ENCODE peak calls at places on chromosomes 1 and 21, in nine cellular contexts. W is A549, Y is K562, C is HepG2, H is H1, L is stomach, M is ovary, G is suprapubic skin, Z is transverse colon. I is an unnamed sample.

GRCh38 chr1:221174598-221174997 is 295.4 kb downstream of the HLX start:
- DNase-seq in W (no peak), Y (no peak), C (no peak), H (peak), L (no peak), M (no peak), G (peak), Z (no peak), I (no peak)

GRCh38 chr1:220281159-220281574 is 8.9 kb upstream of the RAB3GAP2 start:
- DNase-seq in W (peak), Y (no peak), C (no peak), H (no peak), L (no peak), M (no peak), G (no peak), Z (no peak), I (no peak)

GRCh38 chr21:38925923-38926322 is 120.2 kb downstream of the ETS2 start:
- DNase-seq in W (no peak), Y (no peak), C (no peak), H (no peak), L (peak), M (peak), G (no peak), Z (peak), I (peak)

GRCh38 chr1:997728-998050 is 2.2 kb downstream of the HES4 start:
- DNase-seq in W (no peak), Y (no peak), C (no peak), H (no peak), L (no peak), M (no peak), G (no peak), Z (no peak), I (no peak)

GRCh38 chr1:35715568-35716002 is 3.1 kb downstream of the C1orf216 start:
- DNase-seq in W (peak), Y (peak), C (peak), H (no peak), L (peak), M (peak), G (peak), Z (peak), I (peak)

GRCh38 chr1:82449671-82450070 is 648.9 kb downstream of the ADGRL2 start:
- DNase-seq in W (no peak), Y (no peak), C (no peak), H (no peak), L (no peak), M (no peak), G (no peak), Z (no peak), I (no peak)

GRCh38 chr1:20190761-20191160 is 4.4 kb upstream of the PLA2G2C start:
- DNase-seq in W (no peak), Y (no peak), C (no peak), H (no peak), L (no peak), M (no peak), G (no peak), Z (no peak), I (no peak)

GRCh38 chr1:116150368-116150767 is 39.2 kb downstream of the MAB21L3 start:
- DNase-seq in W (no peak), Y (no peak), C (no peak), H (no peak), L (no peak), M (no peak), G (no peak), Z (no peak), I (no peak)

GRCh38 chr1:221556435-221556834 is 185.5 kb downstream of the DUSP10 start:
- DNase-seq in W (no peak), Y (no peak), C (no peak), H (no peak), L (no peak), M (no peak), G (no peak), Z (no peak), I (no peak)

GRCh38 chr1:154839691-154840090 is 30.4 kb downstream of the KCNN3 start:
- DNase-seq in W (no peak), Y (no peak), C (no peak), H (no peak), L (no peak), M (no peak), G (no peak), Z (no peak), I (no peak)

GRCh38 chr1:41364444-41365319 is 3.4 kb downstream of the FOXO6 start:
- DNase-seq in W (no peak), Y (no peak), C (no peak), H (no peak), L (no peak), M (no peak), G (no peak), Z (no peak), I (no peak)

GRCh38 chr1:224432141-224432540 is 2.5 kb downstream of the WDR26 start:
- DNase-seq in W (no peak), Y (no peak), C (no peak), H (no peak), L (no peak), M (no peak), G (no peak), Z (no peak), I (no peak)

GRCh38 chr1:5718716-5719632 is 273.3 kb downstream of the NPHP4 start:
- DNase-seq in W (no peak), Y (no peak), C (no peak), H (no peak), L (peak), M (no peak), G (no peak), Z (no peak), I (no peak)

GRCh38 chr1:231663211-231663792 is 36.7 kb downstream of the DISC1 start:
- DNase-seq in W (no peak), Y (no peak), C (peak), H (no peak), L (no peak), M (no peak), G (no peak), Z (no peak), I (no peak)

GRCh38 chr1:183306317-183307042 is 111.7 kb downstream of the NMNAT2 start:
- DNase-seq in W (peak), Y (peak), C (peak), H (no peak), L (no peak), M (no peak), G (no peak), Z (no peak), I (no peak)

GRCh38 chr1:146031476-146031875 is 9.9 kb upstream of the HJV start:
- DNase-seq in W (no peak), Y (no peak), C (no peak), H (no peak), L (no peak), M (no peak), G (no peak), Z (no peak), I (no peak)

GRCh38 chr1:198672124-198672523 is 33.3 kb downstream of the PTPRC start:
- DNase-seq in W (peak), Y (no peak), C (no peak), H (no peak), L (no peak), M (no peak), G (no peak), Z (no peak), I (no peak)

GRCh38 chr1:173280899-173281660 is 73.9 kb upstream of the TNFSF4 start:
- DNase-seq in W (no peak), Y (no peak), C (no peak), H (no peak), L (no peak), M (no peak), G (no peak), Z (no peak), I (no peak)

GRCh38 chr1:109668123-109668800 is 405 bp downstream of the GSTM2 start:
- DNase-seq in W (no peak), Y (peak), C (no peak), H (no peak), L (no peak), M (no peak), G (no peak), Z (no peak), I (no peak)

GRCh38 chr1:86365890-86366289 is 30.2 kb downstream of the ODF2L start:
- DNase-seq in W (no peak), Y (no peak), C (no peak), H (no peak), L (no peak), M (no peak), G (no peak), Z (no peak), I (no peak)

GRCh38 chr1:33635336-33636012 is 163.0 kb downstream of the ZSCAN20 start:
- DNase-seq in W (no peak), Y (no peak), C (no peak), H (no peak), L (no peak), M (no peak), G (no peak), Z (no peak), I (no peak)

GRCh38 chr1:26469558-26469957 is 2.7 kb upstream of the HMGN2 start:
- DNase-seq in W (no peak), Y (no peak), C (no peak), H (no peak), L (no peak), M (no peak), G (peak), Z (no peak), I (no peak)

DNA sequence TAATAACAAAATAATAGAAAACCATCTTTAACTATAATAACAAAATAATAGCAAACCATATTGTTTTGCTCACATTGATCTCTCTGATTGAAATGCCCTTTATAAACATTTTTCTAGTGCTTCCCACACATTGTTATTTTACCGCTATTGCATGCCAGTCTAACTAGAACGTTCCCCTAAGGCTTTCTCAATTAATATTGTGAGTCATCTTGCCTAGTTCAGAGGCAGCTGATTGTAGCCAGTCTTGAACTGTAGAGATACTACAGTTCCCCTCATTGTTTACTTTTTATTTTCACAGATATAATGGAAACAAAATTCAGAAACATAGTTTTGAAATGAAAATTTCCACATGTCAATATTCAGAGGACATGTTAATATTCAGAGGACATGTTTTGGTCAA is 192.3 kb upstream of the ADGRL4 start:
- DNase-seq in W (no peak), Y (no peak), C (no peak), H (no peak), L (no peak), M (no peak), G (no peak), Z (no peak), I (no peak)
- H3K4me3 ChIP-seq in W (no peak), Y (no peak), C (no peak), H (no peak), L (no peak), M (no peak), G (no peak), Z (no peak), I (no peak)

GRCh38 chr21:46392921-46393320 is 65.8 kb upstream of the DIP2A start:
- DNase-seq in W (no peak), Y (no peak), C (no peak), H (no peak), L (no peak), M (peak), G (no peak), Z (peak), I (peak)

GRCh38 chr21:46391773-46392172 is 66.9 kb upstream of the DIP2A start:
- DNase-seq in W (no peak), Y (no peak), C (no peak), H (no peak), L (no peak), M (peak), G (no peak), Z (no peak), I (no peak)

GRCh38 chr21:46388206-46388880 is 64.4 kb downstream of the PCNT start:
- DNase-seq in W (no peak), Y (no peak), C (no peak), H (no peak), L (no peak), M (no peak), G (no peak), Z (no peak), I (no peak)

GRCh38 chr21:46388896-46389295 is 64.9 kb downstream of the PCNT start:
- DNase-seq in W (no peak), Y (no peak), C (no peak), H (no peak), L (no peak), M (no peak), G (no peak), Z (no peak), I (no peak)

DNA sequence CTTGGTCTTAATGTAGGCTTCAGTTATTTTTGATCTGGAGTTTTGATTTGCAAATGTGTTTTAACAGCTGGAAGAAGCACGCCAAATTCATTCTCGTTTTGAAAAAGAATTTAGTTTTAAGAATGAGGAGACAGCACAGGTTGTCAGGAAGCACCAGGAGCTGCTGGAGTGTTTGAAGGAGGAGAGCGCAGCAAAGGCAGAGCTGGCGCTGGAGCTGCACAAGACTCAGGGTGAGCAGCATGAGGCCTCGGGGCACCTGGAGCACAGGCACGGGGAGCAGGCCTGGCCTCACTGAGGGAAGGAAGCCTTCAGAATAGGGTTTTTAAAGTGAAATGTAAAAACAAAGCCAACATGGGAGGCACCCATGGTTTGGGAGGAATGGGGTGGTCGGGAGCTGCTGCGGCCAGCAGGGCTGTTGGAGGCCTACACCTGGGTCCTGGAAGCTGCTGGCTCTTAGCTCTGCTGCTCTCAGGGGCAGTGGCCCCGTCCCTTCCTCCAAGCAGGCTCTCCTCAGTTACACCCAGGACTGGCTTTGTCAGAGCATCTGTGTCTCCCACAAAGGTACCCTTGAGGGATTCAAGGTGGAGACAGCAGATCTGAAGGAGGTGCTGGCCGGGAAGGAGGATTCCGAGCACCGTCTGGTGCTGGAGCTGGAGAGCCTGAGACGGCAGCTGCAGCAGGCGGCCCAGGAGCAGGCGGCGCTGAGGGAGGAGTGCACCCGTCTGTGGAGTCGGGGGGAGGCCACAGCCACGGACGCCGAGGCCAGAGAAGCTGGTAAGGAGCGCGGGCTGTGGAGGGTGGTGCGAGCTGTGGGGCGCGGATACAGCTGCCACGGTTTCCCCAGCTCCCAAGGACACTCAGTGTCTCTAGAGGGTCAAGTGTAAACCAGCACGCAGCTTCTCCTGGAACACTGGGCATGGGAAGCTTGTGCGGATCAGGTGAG is 66.9 kb downstream of the PCNT start:
- DNase-seq in W (no peak), Y (no peak), C (no peak), H (no peak), L (no peak), M (no peak), G (no peak), Z (no peak), I (no peak)
- TF ChIP-seq EP300 in W (no peak), Y (no peak), C (no peak), H (no peak), L (no peak), M (no peak), G (no peak), Z (no peak), I (no peak)

GRCh38 chr1:91603409-91603808 is 102.8 kb downstream of the CDC7 start:
- DNase-seq in W (no peak), Y (no peak), C (no peak), H (no peak), L (no peak), M (no peak), G (no peak), Z (no peak), I (no peak)
- H3K4me3 ChIP-seq in W (no peak), Y (no peak), C (no peak), H (no peak), L (no peak), M (no peak), G (no peak), Z (no peak), I (no peak)

GRCh38 chr1:10251325-10252103 is 41.1 kb downstream of the KIF1B start:
- DNase-seq in W (no peak), Y (no peak), C (no peak), H (no peak), L (no peak), M (no peak), G (no peak), Z (no peak), I (no peak)

GRCh38 chr1:10253755-10254154 is 43.4 kb downstream of the KIF1B start:
- DNase-seq in W (peak), Y (no peak), C (no peak), H (no peak), L (no peak), M (no peak), G (no peak), Z (no peak), I (peak)

GRCh38 chr1:10250663-10251062 is 40.3 kb downstream of the KIF1B start:
- DNase-seq in W (no peak), Y (no peak), C (no peak), H (no peak), L (no peak), M (no peak), G (no peak), Z (no peak), I (no peak)

GRCh38 chr1:10253149-10253548 is 42.8 kb downstream of the KIF1B start:
- DNase-seq in W (no peak), Y (no peak), C (no peak), H (no peak), L (no peak), M (no peak), G (no peak), Z (no peak), I (no peak)

DNA sequence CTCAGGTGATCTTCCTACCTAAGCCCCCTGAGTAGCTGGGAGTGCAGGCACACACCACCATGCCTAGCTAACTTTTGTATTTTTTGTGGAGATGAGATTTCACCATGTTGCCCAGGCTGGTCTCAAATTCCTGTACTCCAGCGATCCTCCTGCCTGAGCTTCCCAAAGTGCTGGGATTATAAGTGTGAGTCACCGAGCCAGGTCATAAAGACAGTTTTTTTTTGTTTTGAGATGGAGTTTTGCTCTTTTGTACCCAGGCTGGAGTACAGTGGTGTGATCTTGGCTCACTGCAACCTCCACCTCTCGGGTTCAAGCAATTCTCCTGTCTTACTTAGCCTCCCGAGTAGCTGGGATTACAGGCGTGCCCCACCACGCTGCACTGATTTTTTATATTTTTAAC is 42.1 kb downstream of the KIF1B start:
- DNase-seq in W (no peak), Y (no peak), C (peak), H (no peak), L (no peak), M (no peak), G (no peak), Z (peak), I (no peak)
- TF ChIP-seq EP300 in W (no peak), Y (no peak), C (no peak), H (no peak), L (no peak), M (no peak), G (no peak), Z (no peak), I (no peak)

GRCh38 chr1:13893456-13893855 is 193.5 kb downstream of the PRDM2 start:
- DNase-seq in W (no peak), Y (no peak), C (no peak), H (no peak), L (no peak), M (peak), G (no peak), Z (peak), I (no peak)
- H3K4me3 ChIP-seq in W (no peak), Y (no peak), C (no peak), H (peak), L (peak), M (peak), G (peak), Z (peak), I (peak)

GRCh38 chr1:56788588-56788987 is 30.6 kb downstream of the FYB2 start:
- DNase-seq in W (no peak), Y (no peak), C (no peak), H (no peak), L (peak), M (no peak), G (no peak), Z (peak), I (no peak)

GRCh38 chr1:56790036-56790435 is 29.2 kb downstream of the FYB2 start:
- DNase-seq in W (no peak), Y (no peak), C (no peak), H (no peak), L (no peak), M (no peak), G (no peak), Z (no peak), I (no peak)

GRCh38 chr1:56787330-56787729 is 31.9 kb downstream of the FYB2 start:
- DNase-seq in W (no peak), Y (no peak), C (no peak), H (no peak), L (no peak), M (no peak), G (no peak), Z (no peak), I (no peak)

GRCh38 chr1:56788102-56788501 is 31.1 kb downstream of the FYB2 start:
- DNase-seq in W (no peak), Y (no peak), C (peak), H (no peak), L (no peak), M (no peak), G (no peak), Z (no peak), I (no peak)
- TF ChIP-seq EP300 in W (no peak), Y (no peak), C (no peak), H (no peak), L (no peak), M (no peak), G (no peak), Z (no peak), I (no peak)

GRCh38 chr1:3610165-3610822 is 1.0 kb downstream of the MEGF6 start:
- DNase-seq in W (no peak), Y (no peak), C (no peak), H (no peak), L (no peak), M (peak), G (no peak), Z (no peak), I (no peak)
- H3K4me3 ChIP-seq in W (peak), Y (no peak), C (peak), H (peak), L (peak), M (no peak), G (peak), Z (no peak), I (peak)

DNA sequence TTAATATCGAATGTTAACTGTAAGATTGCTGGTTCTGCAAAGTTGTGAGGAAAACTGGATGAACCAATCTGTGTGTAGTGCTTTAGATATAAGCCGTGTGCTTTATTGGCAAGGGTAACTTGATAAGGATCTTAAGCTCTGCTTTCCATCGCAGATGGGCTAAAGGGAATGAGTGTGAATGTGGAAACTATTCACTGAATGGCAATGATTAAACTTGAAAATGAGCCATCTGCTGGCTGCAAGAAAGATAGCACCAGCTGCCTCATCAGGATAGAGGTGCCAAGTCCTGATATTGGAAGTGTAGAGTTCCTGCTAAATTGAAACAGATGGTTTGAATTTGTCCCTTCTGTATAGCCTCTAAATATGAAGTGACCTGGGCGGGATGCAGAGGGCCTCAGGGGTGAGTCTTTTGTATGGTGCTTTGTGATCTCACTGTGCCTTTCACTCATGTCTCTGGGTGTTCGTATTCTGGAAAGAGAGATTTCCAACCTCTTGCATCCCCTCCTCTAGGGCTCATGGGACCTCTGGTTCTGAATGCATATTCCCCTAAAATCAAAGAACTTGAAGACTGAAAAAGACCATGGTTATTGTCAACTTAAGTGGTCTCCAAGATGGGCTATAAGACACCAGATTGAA is 9.2 kb downstream of the FCRL3 start:
- DNase-seq in W (peak), Y (peak), C (peak), H (no peak), L (no peak), M (no peak), G (no peak), Z (no peak), I (no peak)
- TF ChIP-seq EP300 in W (no peak), Y (no peak), C (no peak), H (no peak), L (no peak), M (no peak), G (no peak), Z (no peak), I (no peak)

I was measured in tibial nerve.